ENCODE peak calls at places on chromosomes 2 and 18, in six cellular contexts. P, B, G, W, A and X are unnamed samples.

GRCh38 chr2:63596487-63596886 is 7.7 kb downstream of the MDH1 start:
- DNase-seq in P (no peak), B (no peak), G (no peak), W (no peak), A (no peak), X (no peak)

GRCh38 chr18:28766721-28767120 is 589.8 kb upstream of the CDH2 start:
- DNase-seq in P (no peak), B (peak; percentile 49), G (no peak), W (no peak), A (no peak), X (no peak)

GRCh38 chr2:95700554-95700953 is 108.8 kb downstream of the TRIM43 start:
- DNase-seq in P (no peak), B (no peak), G (no peak), W (no peak), A (no peak), X (no peak)

GRCh38 chr2:85409719-85410583 is at the start of gene CAPG:
- DNase-seq in P (peak; percentile 24), B (no peak), G (peak; percentile 61), W (no peak), A (no peak), X (no peak)

GRCh38 chr2:150812664-150813408 is 325.4 kb upstream of the RND3 start:
- DNase-seq in P (no peak), B (no peak), G (no peak), W (no peak), A (no peak), X (no peak)

GRCh38 chr18:52902188-52902587 is 562.2 kb downstream of the DCC start:
- DNase-seq in P (no peak), B (no peak), G (no peak), W (no peak), A (no peak), X (no peak)

GRCh38 chr18:32300914-32301313 is 111.1 kb downstream of the MEP1B start:
- DNase-seq in P (no peak), B (no peak), G (no peak), W (no peak), A (no peak), X (no peak)

GRCh38 chr2:103789716-103790085 is 1027.9 kb downstream of the TMEM182 start:
- DNase-seq in P (no peak), B (no peak), G (no peak), W (no peak), A (no peak), X (no peak)